ENCODE peak calls at places on chromosomes 5 and 9, in four cellular contexts. One of them, this sample, is unnamed.

GRCh38 chr9:109120204-109120789 is 550 bp upstream of the TMEM245 start:
- DNase-seq in Caki2: no peak
- DNase-seq in M059J: no peak
- DNase-seq in GM12865: no peak
- DNase-seq in this sample: no peak

GRCh38 chr9:133428579-133429215 is 6.5 kb downstream of the ADAMTS13 start:
- DNase-seq in M059J: no peak
- DNase-seq in GM12865: peak; percentile 31
- DNase-seq in Caki2: no peak
- DNase-seq in this sample: no peak

GRCh38 chr5:122581629-122582028 is 193.3 kb upstream of the SNX2 start:
- DNase-seq in GM12865: no peak
- DNase-seq in Caki2: no peak
- DNase-seq in M059J: no peak
- DNase-seq in this sample: no peak

GRCh38 chr5:141778683-141779082 is 96.7 kb upstream of the ARAP3 start:
- DNase-seq in Caki2: no peak
- DNase-seq in M059J: no peak
- DNase-seq in GM12865: no peak
- DNase-seq in this sample: no peak

GRCh38 chr5:9037048-9037447 is 508.8 kb downstream of the SEMA5A start:
- DNase-seq in Caki2: no peak
- DNase-seq in M059J: no peak
- DNase-seq in GM12865: no peak
- DNase-seq in this sample: no peak

GRCh38 chr9:123065191-123065590 is 31.7 kb downstream of the GPR21 start:
- DNase-seq in GM12865: no peak
- DNase-seq in Caki2: no peak
- DNase-seq in M059J: no peak
- DNase-seq in this sample: no peak

GRCh38 chr5:12354686-12355085 is 450.4 kb upstream of the CTNND2 start:
- DNase-seq in Caki2: no peak
- DNase-seq in GM12865: no peak
- DNase-seq in M059J: no peak
- DNase-seq in this sample: no peak

GRCh38 chr5:876398-877365 is 15.9 kb downstream of the BRD9 start:
- DNase-seq in Caki2: no peak
- DNase-seq in GM12865: no peak
- DNase-seq in M059J: no peak
- DNase-seq in this sample: no peak

GRCh38 chr9:121372563-121373400 is 2.7 kb upstream of the STOM start:
- DNase-seq in GM12865: no peak
- DNase-seq in Caki2: no peak
- DNase-seq in M059J: no peak
- DNase-seq in this sample: no peak

GRCh38 chr9:86765736-86766410 is 181.4 kb downstream of the GAS1 start:
- DNase-seq in M059J: no peak
- DNase-seq in GM12865: no peak
- DNase-seq in Caki2: no peak
- DNase-seq in this sample: no peak

GRCh38 chr5:172881691-172882370 is 47.8 kb downstream of the ERGIC1 start:
- DNase-seq in GM12865: peak; percentile 83
- DNase-seq in Caki2: peak; percentile 88
- DNase-seq in M059J: peak; percentile 96
- DNase-seq in this sample: peak; percentile 65

GRCh38 chr5:141494761-141495455 is 6.0 kb downstream of the PCDHGC5 start:
- DNase-seq in Caki2: no peak
- DNase-seq in M059J: no peak
- DNase-seq in GM12865: no peak
- DNase-seq in this sample: no peak

GRCh38 chr5:123875444-123876264 is 363.7 kb downstream of the CSNK1G3 start:
- DNase-seq in GM12865: no peak
- DNase-seq in Caki2: peak; percentile 60
- DNase-seq in M059J: peak; percentile 53
- DNase-seq in this sample: peak; percentile 11

GRCh38 chr9:6759114-6759977 is 1.6 kb downstream of the KDM4C start:
- DNase-seq in GM12865: peak; percentile 84
- DNase-seq in Caki2: peak; percentile 69
- DNase-seq in M059J: peak; percentile 94
- DNase-seq in this sample: peak; percentile 62

GRCh38 chr5:130316971-130317421 is 412.7 kb downstream of the CHSY3 start:
- DNase-seq in Caki2: peak; percentile 87
- DNase-seq in M059J: no peak
- DNase-seq in GM12865: no peak
- DNase-seq in this sample: no peak

GRCh38 chr5:2746642-2747041 is 4.8 kb downstream of the IRX2 start:
- DNase-seq in M059J: no peak
- DNase-seq in GM12865: no peak
- DNase-seq in Caki2: peak; percentile 2
- DNase-seq in this sample: no peak

GRCh38 chr9:135671591-135672041 is 8.5 kb downstream of the LCN9 start:
- DNase-seq in M059J: no peak
- DNase-seq in Caki2: no peak
- DNase-seq in GM12865: no peak
- DNase-seq in this sample: no peak

GRCh38 chr9:129888085-129888808 is 53.0 kb downstream of the USP20 start:
- DNase-seq in Caki2: no peak
- DNase-seq in M059J: no peak
- DNase-seq in GM12865: peak; percentile 99
- DNase-seq in this sample: no peak

GRCh38 chr5:172283020-172283861 is at the start of gene UBTD2:
- DNase-seq in Caki2: peak; percentile 70
- DNase-seq in M059J: peak; percentile 80
- DNase-seq in GM12865: peak; percentile 87
- DNase-seq in this sample: peak; percentile 81

GRCh38 chr5:60841361-60841760 is 2.7 kb downstream of the ELOVL7 start:
- DNase-seq in Caki2: no peak
- DNase-seq in M059J: no peak
- DNase-seq in GM12865: no peak
- DNase-seq in this sample: no peak

GRCh38 chr5:135313405-135313804 is 85.6 kb downstream of the MACROH2A1 start:
- DNase-seq in GM12865: peak; percentile 33
- DNase-seq in Caki2: no peak
- DNase-seq in M059J: no peak
- DNase-seq in this sample: no peak

GRCh38 chr5:135018457-135018856 is 15.6 kb downstream of the PITX1 start:
- DNase-seq in Caki2: no peak
- DNase-seq in GM12865: no peak
- DNase-seq in M059J: no peak
- DNase-seq in this sample: no peak

GRCh38 chr5:149046196-149046829 is 16.5 kb downstream of the SH3TC2 start:
- DNase-seq in Caki2: no peak
- DNase-seq in GM12865: no peak
- DNase-seq in M059J: peak; percentile 74
- DNase-seq in this sample: no peak

GRCh38 chr9:15936316-15936869 is 383.6 kb downstream of the CCDC171 start:
- DNase-seq in Caki2: peak; percentile 1
- DNase-seq in M059J: peak; percentile 12
- DNase-seq in GM12865: no peak
- DNase-seq in this sample: no peak

GRCh38 chr5:143929486-143929885 is 117.5 kb downstream of the HMHB1 start:
- DNase-seq in GM12865: no peak
- DNase-seq in Caki2: no peak
- DNase-seq in M059J: peak; percentile 8
- DNase-seq in this sample: no peak

GRCh38 chr9:132789706-132790105 is 88.4 kb downstream of the AK8 start:
- DNase-seq in GM12865: no peak
- DNase-seq in M059J: no peak
- DNase-seq in Caki2: peak; percentile 8
- DNase-seq in this sample: no peak

GRCh38 chr5:175557778-175558177 is 79.4 kb downstream of the SFXN1 start:
- DNase-seq in M059J: no peak
- DNase-seq in Caki2: no peak
- DNase-seq in GM12865: no peak
- DNase-seq in this sample: no peak

GRCh38 chr9:129989740-129990139 is 53.2 kb downstream of the FNBP1 start:
- DNase-seq in Caki2: peak; percentile 57
- DNase-seq in GM12865: peak; percentile 56
- DNase-seq in M059J: peak; percentile 77
- DNase-seq in this sample: no peak

GRCh38 chr9:95771556-95772280 is 103.8 kb upstream of the ERCC6L2 start:
- DNase-seq in M059J: no peak
- DNase-seq in Caki2: no peak
- DNase-seq in GM12865: no peak
- DNase-seq in this sample: no peak

GRCh38 chr5:8861764-8862163 is 684.1 kb downstream of the SEMA5A start:
- DNase-seq in GM12865: no peak
- DNase-seq in Caki2: no peak
- DNase-seq in M059J: no peak
- DNase-seq in this sample: peak; percentile 15

GRCh38 chr5:101664071-101664791 is 631.9 kb downstream of the SLCO4C1 start:
- DNase-seq in Caki2: no peak
- DNase-seq in M059J: no peak
- DNase-seq in GM12865: no peak
- DNase-seq in this sample: no peak

GRCh38 chr5:122999947-123000563 is 36.5 kb downstream of the PPIC start:
- DNase-seq in Caki2: no peak
- DNase-seq in GM12865: peak; percentile 74
- DNase-seq in M059J: peak; percentile 7
- DNase-seq in this sample: peak; percentile 65

GRCh38 chr5:96142786-96143434 is 181.3 kb upstream of the ELL2 start:
- DNase-seq in Caki2: no peak
- DNase-seq in GM12865: no peak
- DNase-seq in M059J: peak; percentile 73
- DNase-seq in this sample: no peak

GRCh38 chr9:122904466-122904822 is 715 bp downstream of the RC3H2 start:
- DNase-seq in GM12865: peak; percentile 63
- DNase-seq in M059J: peak; percentile 72
- DNase-seq in Caki2: no peak
- DNase-seq in this sample: peak; percentile 71

GRCh38 chr5:53944981-53945380 is 365.4 kb downstream of the ARL15 start:
- DNase-seq in M059J: peak; percentile 33
- DNase-seq in GM12865: no peak
- DNase-seq in Caki2: no peak
- DNase-seq in this sample: peak; percentile 58

GRCh38 chr9:26170224-26170623 is 492.0 kb upstream of the TUSC1 start:
- DNase-seq in Caki2: no peak
- DNase-seq in M059J: peak; percentile 55
- DNase-seq in GM12865: no peak
- DNase-seq in this sample: no peak

GRCh38 chr5:123438902-123439301 is 15.7 kb upstream of the CEP120 start:
- DNase-seq in Caki2: no peak
- DNase-seq in M059J: peak; percentile 27
- DNase-seq in GM12865: peak; percentile 50
- DNase-seq in this sample: peak; percentile 64

GRCh38 chr5:69265931-69266330 is 31.2 kb downstream of the CDK7 start:
- DNase-seq in M059J: no peak
- DNase-seq in Caki2: no peak
- DNase-seq in GM12865: peak; percentile 15
- DNase-seq in this sample: peak; percentile 27

GRCh38 chr9:93686127-93686879 is 109.9 kb downstream of the PHF2 start:
- DNase-seq in M059J: no peak
- DNase-seq in Caki2: no peak
- DNase-seq in GM12865: no peak
- DNase-seq in this sample: no peak

GRCh38 chr5:180832638-180833068 is 28.4 kb downstream of the ZFP62 start:
- DNase-seq in Caki2: no peak
- DNase-seq in M059J: no peak
- DNase-seq in GM12865: peak; percentile 86
- DNase-seq in this sample: no peak